ENCODE peak calls at places on chromosome 6, in eight cellular contexts. I is CD4-positive, alpha-beta memory T cell; N is stimulated activated naive CD8-positive, alpha-beta T cell treated with anti-CD3 and anti-CD28 coated beads, Interleukin-15, amount 100 ng/mL, for 72 hours; W is myocyte; A is fibroblast of mammary gland; F is Jurkat, Clone E6-1; L is stimulated activated effector memory CD8-positive, alpha-beta T cell treated with anti-CD3 and anti-CD28 coated beads, Interleukin-12 subunit alpha, Interleukin-12 subunit beta, amount 100 ng/mL, for 72 hours; X is Ammon's horn. P is an unnamed sample.

GRCh38 chr6:138507977-138508675 is 8.8 kb upstream of the NHSL1 start:
- DNase-seq in I (no peak), N (no peak), W (no peak), A (no peak), F (no peak), L (no peak), X (no peak), P (no peak)

GRCh38 chr6:166010585-166010984 is 157.1 kb downstream of the TBXT start:
- DNase-seq in I (no peak), N (no peak), W (no peak), A (no peak), F (no peak), L (no peak), X (no peak), P (no peak)

GRCh38 chr6:139547082-139547776 is 172.8 kb upstream of the CITED2 start:
- DNase-seq in I (no peak), N (no peak), W (peak; percentile 26), A (peak; percentile 49), F (no peak), L (no peak), X (no peak), P (no peak)

GRCh38 chr6:163405412-163406309 is 8.9 kb upstream of the QKI start:
- DNase-seq in I (no peak), N (peak; percentile 29), W (peak; percentile 36), A (peak; percentile 19), F (no peak), L (no peak), X (peak; percentile 91), P (no peak)

GRCh38 chr6:144283781-144284473 is 1.2 kb upstream of the UTRN start:
- DNase-seq in I (no peak), N (no peak), W (no peak), A (peak; percentile 37), F (no peak), L (no peak), X (no peak), P (no peak)

GRCh38 chr6:27669798-27670301 is 196.9 kb upstream of the ZNF184 start:
- DNase-seq in I (peak; percentile 12), N (no peak), W (no peak), A (no peak), F (no peak), L (no peak), X (no peak), P (no peak)

GRCh38 chr6:117531346-117531745 is 48.9 kb downstream of the DCBLD1 start:
- DNase-seq in I (no peak), N (no peak), W (peak; percentile 62), A (peak; percentile 56), F (no peak), L (no peak), X (no peak), P (no peak)

GRCh38 chr6:40877362-40877761 is 161.7 kb downstream of the UNC5CL start:
- DNase-seq in I (no peak), N (peak; percentile 47), W (no peak), A (peak; percentile 9), F (no peak), L (no peak), X (no peak), P (no peak)

GRCh38 chr6:167776906-167777645 is 49.6 kb upstream of the AFDN start:
- DNase-seq in I (no peak), N (no peak), W (no peak), A (no peak), F (no peak), L (no peak), X (no peak), P (no peak)

GRCh38 chr6:17820055-17820454 is 113.3 kb upstream of the NUP153 start:
- DNase-seq in I (no peak), N (no peak), W (peak; percentile 84), A (peak; percentile 10), F (peak; percentile 9), L (no peak), X (peak; percentile 39), P (peak; percentile 29)

GRCh38 chr6:89216411-89216810 is 747 bp downstream of the GABRR1 start:
- DNase-seq in I (no peak), N (no peak), W (no peak), A (no peak), F (no peak), L (no peak), X (no peak), P (no peak)

GRCh38 chr6:140379919-140380318 is 1005.5 kb upstream of the CITED2 start:
- DNase-seq in I (no peak), N (no peak), W (no peak), A (peak; percentile 71), F (no peak), L (no peak), X (no peak), P (no peak)

GRCh38 chr6:158852312-158853071 is 33.3 kb upstream of the EZR start:
- DNase-seq in I (no peak), N (no peak), W (no peak), A (no peak), F (no peak), L (no peak), X (no peak), P (no peak)

GRCh38 chr6:151391021-151391470 is 313 bp downstream of the ZBTB2 start:
- DNase-seq in I (no peak), N (peak; percentile 82), W (peak; percentile 76), A (peak; percentile 55), F (peak; percentile 63), L (peak; percentile 69), X (no peak), P (peak; percentile 82)

GRCh38 chr6:152587473-152587872 is 49.7 kb downstream of the SYNE1 start:
- DNase-seq in I (no peak), N (no peak), W (no peak), A (no peak), F (peak; percentile 32), L (no peak), X (no peak), P (no peak)

GRCh38 chr6:136647363-136647763 is 97.1 kb upstream of the MAP7 start:
- DNase-seq in I (peak; percentile 72), N (peak; percentile 56), W (peak; percentile 64), A (peak; percentile 93), F (peak; percentile 10), L (no peak), X (no peak), P (no peak)

GRCh38 chr6:112694986-112695385 is 347.9 kb downstream of the RFPL4B start:
- DNase-seq in I (no peak), N (no peak), W (no peak), A (no peak), F (no peak), L (no peak), X (no peak), P (no peak)

GRCh38 chr6:44044154-44044539 is 83.1 kb downstream of the MRPL14 start:
- DNase-seq in I (no peak), N (no peak), W (peak; percentile 49), A (peak; percentile 47), F (no peak), L (no peak), X (no peak), P (no peak)

GRCh38 chr6:33828452-33828763 is 24.6 kb upstream of the MLN start:
- DNase-seq in I (no peak), N (no peak), W (no peak), A (no peak), F (no peak), L (no peak), X (no peak), P (no peak)

GRCh38 chr6:152750694-152751093 is at the start of gene VIP:
- DNase-seq in I (no peak), N (no peak), W (peak; percentile 83), A (peak; percentile 36), F (peak; percentile 10), L (no peak), X (no peak), P (peak; percentile 38)

GRCh38 chr6:149246691-149247384 is 70.7 kb upstream of the TAB2 start:
- DNase-seq in I (no peak), N (no peak), W (no peak), A (no peak), F (no peak), L (no peak), X (peak; percentile 69), P (no peak)

GRCh38 chr6:39684790-39685485 is 40.3 kb downstream of the KIF6 start:
- DNase-seq in I (no peak), N (no peak), W (no peak), A (peak; percentile 47), F (no peak), L (no peak), X (peak; percentile 53), P (peak; percentile 3)

GRCh38 chr6:139473239-139473701 is 98.8 kb upstream of the CITED2 start:
- DNase-seq in I (no peak), N (no peak), W (peak; percentile 73), A (peak; percentile 20), F (no peak), L (no peak), X (peak; percentile 17), P (peak; percentile 5)

GRCh38 chr6:88538130-88538706 is 372.1 kb upstream of the CNR1 start:
- DNase-seq in I (no peak), N (no peak), W (peak; percentile 49), A (no peak), F (no peak), L (no peak), X (no peak), P (peak; percentile 54)

GRCh38 chr6:52984247-52984646 is 10.8 kb downstream of the GSTA4 start:
- DNase-seq in I (peak; percentile 76), N (peak; percentile 59), W (peak; percentile 74), A (no peak), F (peak; percentile 93), L (peak; percentile 22), X (no peak), P (peak; percentile 26)

GRCh38 chr6:21371676-21372161 is 221.8 kb upstream of the SOX4 start:
- DNase-seq in I (no peak), N (no peak), W (peak; percentile 59), A (peak; percentile 49), F (no peak), L (no peak), X (no peak), P (peak; percentile 8)

GRCh38 chr6:47700596-47700995 is 2.2 kb downstream of the ADGRF4 start:
- DNase-seq in I (no peak), N (no peak), W (no peak), A (no peak), F (no peak), L (no peak), X (no peak), P (no peak)

GRCh38 chr6:26388014-26388413 is 5.1 kb downstream of the BTN2A2 start:
- DNase-seq in I (no peak), N (no peak), W (no peak), A (no peak), F (no peak), L (no peak), X (no peak), P (no peak)

GRCh38 chr6:163494279-163494727 is 79.8 kb downstream of the QKI start:
- DNase-seq in I (no peak), N (no peak), W (no peak), A (peak; percentile 14), F (no peak), L (no peak), X (no peak), P (no peak)

GRCh38 chr6:157885211-157885788 is 62.3 kb downstream of the SNX9 start:
- DNase-seq in I (peak; percentile 86), N (peak; percentile 75), W (no peak), A (no peak), F (peak; percentile 51), L (no peak), X (no peak), P (no peak)

GRCh38 chr6:135572051-135572450 is 74.5 kb upstream of the AHI1 start:
- DNase-seq in I (no peak), N (no peak), W (no peak), A (no peak), F (no peak), L (no peak), X (no peak), P (no peak)

GRCh38 chr6:139313229-139313628 is 21.4 kb upstream of the TXLNB start:
- DNase-seq in I (no peak), N (no peak), W (no peak), A (no peak), F (no peak), L (no peak), X (no peak), P (no peak)

GRCh38 chr6:64872633-64873032 is 834.4 kb downstream of the EYS start:
- DNase-seq in I (no peak), N (no peak), W (no peak), A (no peak), F (no peak), L (no peak), X (no peak), P (no peak)

GRCh38 chr6:7166410-7167293 is 58.9 kb downstream of the RREB1 start:
- DNase-seq in I (no peak), N (no peak), W (peak; percentile 93), A (peak; percentile 75), F (no peak), L (no peak), X (no peak), P (peak; percentile 79)